ENCODE peak calls at places on chromosomes 6 and 20, in nine cellular contexts. T is astrocyte of the spinal cord, U is cerebellar nuclear complex, K is dermis blood vessel endothelial cell, P is memory B cell, I is NCI-H345, C is mucosa of descending colon, V is hippocampal formation, S is D341Med. G is an unnamed sample.

GRCh38 chr6:33857301-33858052 is 53.7 kb upstream of the MLN start:
- DNase-seq in I (no peak), S (no peak), K (no peak), P (no peak), T (no peak), C (no peak), U (no peak), V (no peak), G (no peak)

GRCh38 chr6:17200395-17200794 is 80.8 kb upstream of the RBM24 start:
- DNase-seq in P (no peak), C (no peak), K (no peak), I (no peak), V (no peak), U (no peak), S (no peak), T (no peak), G (no peak)

GRCh38 chr6:165782812-165783211 is 119.8 kb upstream of the PDE10A start:
- DNase-seq in V (no peak), U (no peak), S (no peak), P (no peak), C (no peak), T (no peak), K (no peak), I (no peak), G (no peak)

GRCh38 chr20:49970498-49970897 is 12.3 kb upstream of the SNAI1 start:
- DNase-seq in V (no peak), I (no peak), K (no peak), S (no peak), C (no peak), P (no peak), U (no peak), T (no peak), G (no peak)

GRCh38 chr6:163648868-163649267 is 234.3 kb downstream of the QKI start:
- DNase-seq in P (no peak), V (no peak), S (no peak), K (no peak), T (no peak), U (no peak), I (no peak), C (no peak), G (no peak)

GRCh38 chr20:64083380-64084208 is 604 bp downstream of the LKAAEAR1 start:
- DNase-seq in V (peak), I (peak), C (peak), S (peak), P (peak), U (no peak), T (peak), K (peak), G (peak)

GRCh38 chr6:5866547-5867051 is 140.1 kb downstream of the NRN1 start:
- DNase-seq in I (peak), U (no peak), P (no peak), K (peak), V (no peak), T (peak), S (no peak), C (no peak), G (no peak)

GRCh38 chr20:59469266-59470252 is 134.8 kb upstream of the PHACTR3 start:
- DNase-seq in T (no peak), I (no peak), K (no peak), V (no peak), U (no peak), C (no peak), S (no peak), P (no peak), G (no peak)

GRCh38 chr6:26520088-26520839 is 17.9 kb upstream of the HMGN4 start:
- DNase-seq in U (no peak), V (peak), T (peak), C (no peak), P (no peak), K (no peak), I (peak), S (no peak), G (peak)